ENCODE peak calls at places on chromosomes 4 and X, in ten cellular contexts. One of them, this sample, is unnamed.

GRCh38 chrX:19599253-19599652 is 83.9 kb upstream of the MAP3K15 start:
- DNase-seq in cardiac fibroblast: no peak
- DNase-seq in DMS79: no peak
- DNase-seq in Right ventricle myocardium superior: no peak
- DNase-seq in HFF-Myc: no peak
- DNase-seq in DND-41: no peak
- DNase-seq in activated CD8-positive, alpha-beta memory T cell treated with anti-CD3 and anti-CD28 coated beads for 24 hours: no peak
- DNase-seq in amniotic stem cell: no peak
- DNase-seq in stimulated activated CD4-positive, alpha-beta T cell treated with anti-CD3 and anti-CD28 coated beads, Interleukin-4, amount 100 ng/mL, for 4 hours: no peak
- DNase-seq in mammary epithelial cell: no peak
- DNase-seq in this sample: no peak

GRCh38 chrX:136608295-136608933 is 39.5 kb upstream of the CD40LG start:
- DNase-seq in cardiac fibroblast: peak
- DNase-seq in DMS79: no peak
- DNase-seq in Right ventricle myocardium superior: peak
- DNase-seq in HFF-Myc: no peak
- DNase-seq in DND-41: peak
- DNase-seq in activated CD8-positive, alpha-beta memory T cell treated with anti-CD3 and anti-CD28 coated beads for 24 hours: peak
- DNase-seq in amniotic stem cell: no peak
- DNase-seq in stimulated activated CD4-positive, alpha-beta T cell treated with anti-CD3 and anti-CD28 coated beads, Interleukin-4, amount 100 ng/mL, for 4 hours: peak
- DNase-seq in mammary epithelial cell: peak
- DNase-seq in this sample: peak

GRCh38 chr4:21032246-21032645 is 332.0 kb downstream of the PACRGL start:
- DNase-seq in cardiac fibroblast: no peak
- DNase-seq in DMS79: no peak
- DNase-seq in Right ventricle myocardium superior: no peak
- DNase-seq in HFF-Myc: no peak
- DNase-seq in DND-41: no peak
- DNase-seq in activated CD8-positive, alpha-beta memory T cell treated with anti-CD3 and anti-CD28 coated beads for 24 hours: no peak
- DNase-seq in amniotic stem cell: no peak
- DNase-seq in stimulated activated CD4-positive, alpha-beta T cell treated with anti-CD3 and anti-CD28 coated beads, Interleukin-4, amount 100 ng/mL, for 4 hours: no peak
- DNase-seq in mammary epithelial cell: no peak
- DNase-seq in this sample: no peak

GRCh38 chr4:159608434-159608833 is 505.6 kb downstream of the RAPGEF2 start:
- DNase-seq in cardiac fibroblast: peak
- DNase-seq in DMS79: no peak
- DNase-seq in Right ventricle myocardium superior: no peak
- DNase-seq in HFF-Myc: no peak
- DNase-seq in DND-41: no peak
- DNase-seq in activated CD8-positive, alpha-beta memory T cell treated with anti-CD3 and anti-CD28 coated beads for 24 hours: no peak
- DNase-seq in amniotic stem cell: no peak
- DNase-seq in stimulated activated CD4-positive, alpha-beta T cell treated with anti-CD3 and anti-CD28 coated beads, Interleukin-4, amount 100 ng/mL, for 4 hours: no peak
- DNase-seq in mammary epithelial cell: peak
- DNase-seq in this sample: no peak

GRCh38 chr4:152784490-152785195 is 4.9 kb downstream of the ARFIP1 start:
- DNase-seq in cardiac fibroblast: peak
- DNase-seq in DMS79: no peak
- DNase-seq in Right ventricle myocardium superior: no peak
- DNase-seq in HFF-Myc: peak
- DNase-seq in DND-41: no peak
- DNase-seq in activated CD8-positive, alpha-beta memory T cell treated with anti-CD3 and anti-CD28 coated beads for 24 hours: no peak
- DNase-seq in amniotic stem cell: peak
- DNase-seq in stimulated activated CD4-positive, alpha-beta T cell treated with anti-CD3 and anti-CD28 coated beads, Interleukin-4, amount 100 ng/mL, for 4 hours: no peak
- DNase-seq in mammary epithelial cell: peak
- DNase-seq in this sample: peak

GRCh38 chr4:186095406-186095805 is 9.1 kb upstream of the FAM149A start:
- DNase-seq in cardiac fibroblast: no peak
- DNase-seq in DMS79: no peak
- DNase-seq in Right ventricle myocardium superior: no peak
- DNase-seq in HFF-Myc: no peak
- DNase-seq in DND-41: no peak
- DNase-seq in activated CD8-positive, alpha-beta memory T cell treated with anti-CD3 and anti-CD28 coated beads for 24 hours: no peak
- DNase-seq in amniotic stem cell: no peak
- DNase-seq in stimulated activated CD4-positive, alpha-beta T cell treated with anti-CD3 and anti-CD28 coated beads, Interleukin-4, amount 100 ng/mL, for 4 hours: no peak
- DNase-seq in mammary epithelial cell: no peak
- DNase-seq in this sample: no peak

GRCh38 chr4:81594495-81595169 is 122.9 kb upstream of the RASGEF1B start:
- DNase-seq in cardiac fibroblast: no peak
- DNase-seq in DMS79: no peak
- DNase-seq in Right ventricle myocardium superior: no peak
- DNase-seq in HFF-Myc: no peak
- DNase-seq in DND-41: no peak
- DNase-seq in activated CD8-positive, alpha-beta memory T cell treated with anti-CD3 and anti-CD28 coated beads for 24 hours: no peak
- DNase-seq in amniotic stem cell: no peak
- DNase-seq in stimulated activated CD4-positive, alpha-beta T cell treated with anti-CD3 and anti-CD28 coated beads, Interleukin-4, amount 100 ng/mL, for 4 hours: no peak
- DNase-seq in mammary epithelial cell: no peak
- DNase-seq in this sample: no peak

GRCh38 chr4:40333921-40334352 is 1.2 kb upstream of the CHRNA9 start:
- DNase-seq in cardiac fibroblast: peak
- DNase-seq in DMS79: no peak
- DNase-seq in Right ventricle myocardium superior: no peak
- DNase-seq in HFF-Myc: peak
- DNase-seq in DND-41: no peak
- DNase-seq in activated CD8-positive, alpha-beta memory T cell treated with anti-CD3 and anti-CD28 coated beads for 24 hours: no peak
- DNase-seq in amniotic stem cell: peak
- DNase-seq in stimulated activated CD4-positive, alpha-beta T cell treated with anti-CD3 and anti-CD28 coated beads, Interleukin-4, amount 100 ng/mL, for 4 hours: no peak
- DNase-seq in mammary epithelial cell: peak
- DNase-seq in this sample: no peak

GRCh38 chr4:101238706-101239105 is 108.6 kb downstream of the PPP3CA start:
- DNase-seq in cardiac fibroblast: peak
- DNase-seq in DMS79: no peak
- DNase-seq in Right ventricle myocardium superior: no peak
- DNase-seq in HFF-Myc: no peak
- DNase-seq in DND-41: no peak
- DNase-seq in activated CD8-positive, alpha-beta memory T cell treated with anti-CD3 and anti-CD28 coated beads for 24 hours: no peak
- DNase-seq in amniotic stem cell: no peak
- DNase-seq in stimulated activated CD4-positive, alpha-beta T cell treated with anti-CD3 and anti-CD28 coated beads, Interleukin-4, amount 100 ng/mL, for 4 hours: no peak
- DNase-seq in mammary epithelial cell: peak
- DNase-seq in this sample: no peak

This sample was measured in Jurkat, Clone E6-1.